ENCODE peak calls at places on chromosomes 12 and 14, in four cellular contexts. One of them, this sample, is unnamed.
A peak's percentile ranks its signal among the peaks of the same experiment; 100 is the strongest.

GRCh38 chr12:15984963-15985362 is 73.8 kb downstream of the DERA start:
- DNase-seq in GM12878: no peak
- DNase-seq in H1: no peak
- DNase-seq in GM12892: no peak
- DNase-seq in this sample: no peak

GRCh38 chr14:52112336-52113018 is 43.6 kb upstream of the NID2 start:
- DNase-seq in GM12878: no peak
- DNase-seq in H1: no peak
- DNase-seq in GM12892: no peak
- DNase-seq in this sample: no peak

GRCh38 chr14:84272290-84272721 is 1257.6 kb upstream of the FLRT2 start:
- DNase-seq in GM12878: no peak
- DNase-seq in H1: no peak
- DNase-seq in GM12892: no peak
- DNase-seq in this sample: no peak

GRCh38 chr12:96878704-96879103 is 28.4 kb upstream of the NEDD1 start:
- DNase-seq in GM12878: no peak
- DNase-seq in H1: no peak
- DNase-seq in GM12892: no peak
- DNase-seq in this sample: no peak

GRCh38 chr12:109797905-109798669 is 35.1 kb downstream of the TRPV4 start:
- DNase-seq in GM12878: no peak
- DNase-seq in H1: peak; percentile 67
- DNase-seq in GM12892: no peak
- DNase-seq in this sample: no peak

GRCh38 chr14:89957791-89958190 is 2.1 kb downstream of the TDP1 start:
- DNase-seq in GM12878: no peak
- DNase-seq in H1: no peak
- DNase-seq in GM12892: no peak
- DNase-seq in this sample: no peak

GRCh38 chr12:18135509-18135908 is 45.5 kb upstream of the RERGL start:
- DNase-seq in GM12878: no peak
- DNase-seq in H1: no peak
- DNase-seq in GM12892: no peak
- DNase-seq in this sample: no peak

GRCh38 chr12:79547735-79548347 is 142.9 kb downstream of the PAWR start:
- DNase-seq in GM12878: peak; percentile 9
- DNase-seq in H1: no peak
- DNase-seq in GM12892: no peak
- DNase-seq in this sample: no peak

GRCh38 chr12:92042791-92043531 is 102.7 kb downstream of the BTG1 start:
- DNase-seq in GM12878: no peak
- DNase-seq in H1: no peak
- DNase-seq in GM12892: no peak
- DNase-seq in this sample: no peak

GRCh38 chr12:133105620-133106019 is 24.5 kb downstream of the ZNF891 start:
- DNase-seq in GM12878: no peak
- DNase-seq in H1: no peak
- DNase-seq in GM12892: no peak
- DNase-seq in this sample: no peak

GRCh38 chr12:106139422-106140141 is 828 bp upstream of the NUAK1 start:
- DNase-seq in GM12878: no peak
- DNase-seq in H1: peak; percentile 89
- DNase-seq in GM12892: no peak
- DNase-seq in this sample: peak; percentile 28

GRCh38 chr14:63678538-63678937 is 36.9 kb upstream of the WDR89 start:
- DNase-seq in GM12878: no peak
- DNase-seq in H1: no peak
- DNase-seq in GM12892: no peak
- DNase-seq in this sample: no peak

GRCh38 chr14:52473557-52473956 is 78.7 kb downstream of the TXNDC16 start:
- DNase-seq in GM12878: no peak
- DNase-seq in H1: no peak
- DNase-seq in GM12892: no peak
- DNase-seq in this sample: no peak

GRCh38 chr12:15171015-15171646 is 50.1 kb downstream of the RERG start:
- DNase-seq in GM12878: no peak
- DNase-seq in H1: no peak
- DNase-seq in GM12892: no peak
- DNase-seq in this sample: no peak

GRCh38 chr12:107906719-107907118 is 132.2 kb downstream of the ASCL4 start:
- DNase-seq in GM12878: no peak
- DNase-seq in H1: no peak
- DNase-seq in GM12892: no peak
- DNase-seq in this sample: no peak

GRCh38 chr14:104635717-104636116 is 31.1 kb upstream of the TMEM179 start:
- DNase-seq in GM12878: no peak
- DNase-seq in H1: no peak
- DNase-seq in GM12892: no peak
- DNase-seq in this sample: no peak

GRCh38 chr12:19572920-19573558 is 133.7 kb downstream of the AEBP2 start:
- DNase-seq in GM12878: no peak
- DNase-seq in H1: peak; percentile 69
- DNase-seq in GM12892: peak; percentile 12
- DNase-seq in this sample: no peak

GRCh38 chr12:58583541-58583940 is 336.8 kb downstream of the LRIG3 start:
- DNase-seq in GM12878: no peak
- DNase-seq in H1: no peak
- DNase-seq in GM12892: no peak
- DNase-seq in this sample: no peak

GRCh38 chr12:83784298-83784890 is 1097.7 kb downstream of the TMTC2 start:
- DNase-seq in GM12878: no peak
- DNase-seq in H1: no peak
- DNase-seq in GM12892: no peak
- DNase-seq in this sample: no peak

DNA sequence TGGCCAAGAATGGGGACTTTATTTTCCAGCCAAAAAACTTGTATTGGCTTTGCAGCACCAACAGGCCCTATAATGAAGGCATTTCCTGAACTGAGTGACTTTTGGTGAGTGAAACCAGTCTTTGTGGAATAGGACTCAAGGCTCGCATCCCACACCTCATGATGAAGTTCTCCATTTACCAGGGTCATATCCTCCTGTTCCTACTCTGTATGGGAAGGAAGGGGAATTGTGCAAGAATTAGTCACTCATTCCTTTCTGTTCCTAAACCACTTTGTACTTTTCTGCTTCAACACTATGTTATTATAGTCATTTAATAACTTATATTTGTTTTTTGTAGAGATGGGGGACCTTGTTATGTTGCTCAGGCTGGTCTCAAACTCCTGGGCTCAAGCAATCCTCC is 2.3 kb upstream of the SPATS2 start:
- DNase-seq in GM12878: no peak
- DNase-seq in H1: no peak
- DNase-seq in GM12892: no peak
- DNase-seq in this sample: no peak
- TF ChIP-seq TAF1 in GM12878: no peak
- TF ChIP-seq TAF1 in H1: no peak
- TF ChIP-seq TAF1 in GM12892: no peak
- TF ChIP-seq TAF1 in this sample: no peak

GRCh38 chr12:64826234-64826633 is 1.8 kb downstream of the TBC1D30 start:
- DNase-seq in GM12878: peak; percentile 66
- DNase-seq in H1: peak; percentile 86
- DNase-seq in GM12892: no peak
- DNase-seq in this sample: peak; percentile 22
- TF ChIP-seq TAF1 in GM12878: no peak
- TF ChIP-seq TAF1 in H1: no peak
- TF ChIP-seq TAF1 in GM12892: no peak
- TF ChIP-seq TAF1 in this sample: no peak

DNA sequence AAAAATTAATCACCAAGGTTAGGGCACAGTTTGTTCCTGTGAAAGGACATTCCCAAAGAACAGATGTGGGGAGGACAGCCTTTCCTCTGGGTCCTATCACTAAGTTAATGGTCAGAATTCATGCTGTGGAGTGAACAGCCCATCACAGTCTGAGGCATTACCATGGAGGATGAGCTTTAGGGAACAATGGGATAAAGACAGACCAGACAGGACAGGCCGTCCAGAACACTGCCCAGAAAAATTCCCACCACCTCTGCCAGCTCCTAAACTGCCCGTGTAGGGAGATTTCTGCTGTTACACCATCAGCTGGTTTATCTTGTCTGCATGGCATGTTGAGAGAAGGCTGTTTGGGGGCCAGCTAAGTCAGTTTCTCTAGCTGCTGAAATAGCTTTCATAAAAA is 49.6 kb upstream of the IFNG-AS1 start:
- DNase-seq in GM12878: no peak
- DNase-seq in H1: no peak
- DNase-seq in GM12892: no peak
- DNase-seq in this sample: no peak
- TF ChIP-seq TAF1 in GM12878: no peak
- TF ChIP-seq TAF1 in H1: no peak
- TF ChIP-seq TAF1 in GM12892: no peak
- TF ChIP-seq TAF1 in this sample: no peak

GRCh38 chr12:13911756-13912554 is 69.4 kb downstream of the GRIN2B start:
- DNase-seq in GM12878: no peak
- DNase-seq in H1: no peak
- DNase-seq in GM12892: no peak
- DNase-seq in this sample: no peak

GRCh38 chr12:13918883-13919282 is 62.5 kb downstream of the GRIN2B start:
- DNase-seq in GM12878: no peak
- DNase-seq in H1: no peak
- DNase-seq in GM12892: no peak
- DNase-seq in this sample: no peak

GRCh38 chr12:13915096-13915495 is 66.3 kb downstream of the GRIN2B start:
- DNase-seq in GM12878: no peak
- DNase-seq in H1: no peak
- DNase-seq in GM12892: no peak
- DNase-seq in this sample: no peak

GRCh38 chr12:13913371-13913770 is 68.0 kb downstream of the GRIN2B start:
- DNase-seq in GM12878: no peak
- DNase-seq in H1: no peak
- DNase-seq in GM12892: no peak
- DNase-seq in this sample: no peak
- TF ChIP-seq TAF1 in GM12878: no peak
- TF ChIP-seq TAF1 in H1: no peak
- TF ChIP-seq TAF1 in GM12892: no peak
- TF ChIP-seq TAF1 in this sample: no peak

GRCh38 chr12:118840399-118840798 is 140.9 kb upstream of the SRRM4 start:
- DNase-seq in GM12878: no peak
- DNase-seq in H1: no peak
- DNase-seq in GM12892: no peak
- DNase-seq in this sample: no peak
- TF ChIP-seq TAF1 in GM12878: no peak
- TF ChIP-seq TAF1 in H1: no peak
- TF ChIP-seq TAF1 in GM12892: no peak
- TF ChIP-seq TAF1 in this sample: no peak

GRCh38 chr12:130225347-130225746 is 63.1 kb downstream of the FZD10 start:
- DNase-seq in GM12878: no peak
- DNase-seq in H1: no peak
- DNase-seq in GM12892: no peak
- DNase-seq in this sample: no peak
- TF ChIP-seq TAF1 in GM12878: no peak
- TF ChIP-seq TAF1 in H1: no peak
- TF ChIP-seq TAF1 in GM12892: no peak
- TF ChIP-seq TAF1 in this sample: no peak

This sample was measured in GM12891.